ENCODE peak calls at places on chromosomes 2 and 18, in seven cellular contexts. P, Q, U, O, N, K and X are unnamed samples.

GRCh38 chr2:8538951-8539621 is 142.8 kb upstream of the ID2 start:
- DNase-seq in P (no peak), Q (no peak), U (no peak), O (no peak), N (no peak), K (no peak), X (no peak)

GRCh38 chr2:68163641-68164040 is 6.0 kb downstream of the PNO1 start:
- DNase-seq in P (no peak), Q (no peak), U (no peak), O (no peak), N (no peak), K (no peak), X (no peak)

GRCh38 chr2:232668805-232669444 is 28.2 kb upstream of the GIGYF2 start:
- DNase-seq in P (peak; percentile 39), Q (peak; percentile 21), U (no peak), O (no peak), N (no peak), K (no peak), X (peak; percentile 51)

GRCh38 chr2:143553261-143553660 is 424.0 kb downstream of the ARHGAP15 start:
- DNase-seq in P (no peak), Q (no peak), U (no peak), O (no peak), N (no peak), K (peak; percentile 28), X (no peak)

GRCh38 chr2:221596192-221596591 is 24.1 kb upstream of the EPHA4 start:
- DNase-seq in P (no peak), Q (peak; percentile 92), U (no peak), O (no peak), N (peak; percentile 68), K (no peak), X (peak; percentile 89)

GRCh38 chr2:170717991-170718589 is 3.0 kb downstream of the SP5 start:
- DNase-seq in P (no peak), Q (no peak), U (no peak), O (no peak), N (no peak), K (no peak), X (no peak)

GRCh38 chr2:216665717-216666116 is 29.6 kb downstream of the IGFBP5 start:
- DNase-seq in P (no peak), Q (no peak), U (no peak), O (no peak), N (no peak), K (no peak), X (peak; percentile 25)

GRCh38 chr2:15730545-15731212 is 139.0 kb downstream of the DDX1 start:
- DNase-seq in P (peak; percentile 68), Q (peak; percentile 95), U (no peak), O (peak; percentile 75), N (peak; percentile 97), K (no peak), X (peak; percentile 94)

GRCh38 chr2:88537640-88538039 is 85.1 kb upstream of the FOXI3 start:
- DNase-seq in P (no peak), Q (no peak), U (no peak), O (no peak), N (no peak), K (no peak), X (no peak)

GRCh38 chr2:120289221-120289906 is 36.7 kb downstream of the RALB start:
- DNase-seq in P (no peak), Q (no peak), U (no peak), O (no peak), N (no peak), K (no peak), X (peak; percentile 16)

GRCh38 chr2:179222076-179222475 is 42.6 kb downstream of the SESTD1 start:
- DNase-seq in P (no peak), Q (no peak), U (no peak), O (no peak), N (no peak), K (no peak), X (peak; percentile 21)

GRCh38 chr2:28320371-28320770 is 72.3 kb upstream of the FOSL2 start:
- DNase-seq in P (no peak), Q (no peak), U (no peak), O (no peak), N (no peak), K (no peak), X (no peak)

GRCh38 chr2:218400930-218401833 is 1.5 kb downstream of the CTDSP1 start:
- DNase-seq in P (no peak), Q (no peak), U (no peak), O (no peak), N (peak; percentile 28), K (no peak), X (no peak)

GRCh38 chr2:70460333-70460732 is 93.3 kb downstream of the TGFA start:
- DNase-seq in P (no peak), Q (no peak), U (no peak), O (no peak), N (no peak), K (no peak), X (no peak)

GRCh38 chr2:177353084-177353483 is 39.5 kb upstream of the AGPS start:
- DNase-seq in P (no peak), Q (peak; percentile 29), U (no peak), O (no peak), N (no peak), K (no peak), X (peak; percentile 97)

GRCh38 chr2:12811916-12812315 is 95.2 kb downstream of the TRIB2 start:
- DNase-seq in P (no peak), Q (no peak), U (no peak), O (no peak), N (no peak), K (no peak), X (no peak)

GRCh38 chr2:33909945-33910344 is 310.8 kb upstream of the FAM98A start:
- DNase-seq in P (no peak), Q (no peak), U (no peak), O (no peak), N (no peak), K (no peak), X (no peak)

GRCh38 chr2:181058378-181059269 is 78.2 kb downstream of the UBE2E3 start:
- DNase-seq in P (no peak), Q (peak; percentile 56), U (peak; percentile 7), O (peak; percentile 6), N (no peak), K (peak; percentile 12), X (peak; percentile 53)

GRCh38 chr2:207770602-207771404 is 1.1 kb upstream of the FZD5 start:
- DNase-seq in P (no peak), Q (no peak), U (no peak), O (no peak), N (no peak), K (peak; percentile 15), X (no peak)

GRCh38 chr2:9145109-9145751 is 61.4 kb upstream of the ASAP2 start:
- DNase-seq in P (no peak), Q (peak; percentile 90), U (no peak), O (no peak), N (no peak), K (no peak), X (peak; percentile 92)

GRCh38 chr18:45435810-45436209 is 179.5 kb upstream of the SLC14A2 start:
- DNase-seq in P (no peak), Q (no peak), U (no peak), O (no peak), N (no peak), K (no peak), X (no peak)

GRCh38 chr2:151043484-151043883 is 218.2 kb downstream of the RBM43 start:
- DNase-seq in P (no peak), Q (peak; percentile 71), U (no peak), O (no peak), N (no peak), K (no peak), X (peak; percentile 61)

GRCh38 chr2:449246-450067 is 161.6 kb upstream of the ALKAL2 start:
- DNase-seq in P (no peak), Q (no peak), U (no peak), O (no peak), N (no peak), K (no peak), X (no peak)

GRCh38 chr2:11784747-11785610 is 38.5 kb downstream of the LPIN1 start:
- DNase-seq in P (peak; percentile 15), Q (peak; percentile 43), U (peak; percentile 20), O (no peak), N (peak; percentile 65), K (peak; percentile 39), X (peak; percentile 63)

GRCh38 chr2:9594361-9595063 is 36.3 kb downstream of the YWHAQ start:
- DNase-seq in P (no peak), Q (peak; percentile 84), U (no peak), O (no peak), N (peak; percentile 69), K (no peak), X (peak; percentile 93)

GRCh38 chr2:96716388-96716787 is 23.5 kb downstream of the LMAN2L start:
- DNase-seq in P (no peak), Q (no peak), U (no peak), O (no peak), N (no peak), K (no peak), X (no peak)

GRCh38 chr2:28683100-28683706 is 68.4 kb upstream of the PPP1CB start:
- DNase-seq in P (peak; percentile 49), Q (peak; percentile 88), U (no peak), O (peak; percentile 76), N (peak; percentile 75), K (no peak), X (peak; percentile 69)

GRCh38 chr2:120551540-120551939 is 184.1 kb upstream of the GLI2 start:
- DNase-seq in P (no peak), Q (peak; percentile 25), U (no peak), O (no peak), N (no peak), K (no peak), X (no peak)

GRCh38 chr2:239399404-239399999 is 1.3 kb downstream of the HDAC4 start:
- DNase-seq in P (peak; percentile 28), Q (no peak), U (no peak), O (peak; percentile 9), N (no peak), K (peak; percentile 41), X (peak; percentile 29)

GRCh38 chr18:13681701-13682100 is 44.7 kb downstream of the FAM210A start:
- DNase-seq in P (no peak), Q (no peak), U (no peak), O (no peak), N (no peak), K (no peak), X (no peak)

GRCh38 chr2:240519396-240520142 is 38.2 kb downstream of the ANKMY1 start:
- DNase-seq in P (no peak), Q (peak; percentile 45), U (no peak), O (no peak), N (no peak), K (no peak), X (peak; percentile 50)

GRCh38 chr2:195612515-195613495 is 44.2 kb upstream of the SLC39A10 start:
- DNase-seq in P (no peak), Q (peak; percentile 44), U (no peak), O (no peak), N (no peak), K (no peak), X (peak; percentile 75)

GRCh38 chr2:170467568-170468422 is 247.3 kb upstream of the SP5 start:
- DNase-seq in P (no peak), Q (no peak), U (no peak), O (no peak), N (no peak), K (no peak), X (peak; percentile 22)

GRCh38 chr18:45935591-45936335 is 31.4 kb downstream of the EPG5 start:
- DNase-seq in P (no peak), Q (peak; percentile 23), U (no peak), O (no peak), N (no peak), K (no peak), X (peak; percentile 8)

GRCh38 chr2:104444392-104444791 is 409.5 kb upstream of the POU3F3 start:
- DNase-seq in P (no peak), Q (no peak), U (no peak), O (no peak), N (peak; percentile 39), K (no peak), X (no peak)

GRCh38 chr2:150097891-150098595 is 389.4 kb downstream of the RND3 start:
- DNase-seq in P (no peak), Q (peak; percentile 42), U (no peak), O (no peak), N (no peak), K (no peak), X (peak; percentile 83)

GRCh38 chr2:70118798-70119454 is 31.6 kb downstream of the PCBP1 start:
- DNase-seq in P (no peak), Q (no peak), U (no peak), O (no peak), N (no peak), K (no peak), X (no peak)

GRCh38 chr2:120314656-120315366 is 31.1 kb upstream of the INHBB start:
- DNase-seq in P (no peak), Q (no peak), U (no peak), O (no peak), N (no peak), K (no peak), X (no peak)